ENCODE peak calls at places on chromosome 18, in nine cellular contexts. L is sigmoid colon; A is activated CD8-positive, alpha-beta T cell treated with anti-CD3 and anti-CD28 coated beads for 36 hours; D is MCF 10A; G is Peyer's patch; Q is WTC11; X is A549; U is right atrium auricular region; C is nephron progenitor cell. Z is an unnamed sample.

GRCh38 chr18:66129248-66129647 is 378.4 kb downstream of the CDH7 start:
- DNase-seq in L (no peak), A (no peak), D (no peak), G (no peak), Q (no peak), X (no peak), U (no peak), C (no peak), Z (no peak)

GRCh38 chr18:68448736-68449135 is 266.2 kb downstream of the TMX3 start:
- DNase-seq in L (no peak), A (no peak), D (peak; percentile 39), G (no peak), Q (no peak), X (no peak), U (no peak), C (no peak), Z (no peak)

GRCh38 chr18:24447961-24448360 is 12.5 kb upstream of the HRH4 start:
- DNase-seq in L (no peak), A (no peak), D (no peak), G (no peak), Q (no peak), X (no peak), U (no peak), C (no peak), Z (no peak)

GRCh38 chr18:25351773-25352628 is at the start of gene ZNF521:
- DNase-seq in L (peak; percentile 94), A (peak; percentile 55), D (peak; percentile 42), G (peak; percentile 76), Q (peak; percentile 79), X (peak; percentile 33), U (peak; percentile 91), C (peak; percentile 89), Z (peak; percentile 94)

GRCh38 chr18:13623871-13624270 is 102.5 kb downstream of the FAM210A start:
- DNase-seq in L (no peak), A (no peak), D (no peak), G (no peak), Q (no peak), X (no peak), U (no peak), C (no peak), Z (no peak)

GRCh38 chr18:75273817-75274216 is 63.2 kb downstream of the TSHZ1 start:
- DNase-seq in L (no peak), A (no peak), D (no peak), G (no peak), Q (no peak), X (no peak), U (no peak), C (no peak), Z (no peak)

GRCh38 chr18:62334110-62334509 is 9.0 kb downstream of the TNFRSF11A start:
- DNase-seq in L (no peak), A (no peak), D (peak; percentile 91), G (peak; percentile 75), Q (no peak), X (peak; percentile 41), U (no peak), C (no peak), Z (no peak)

GRCh38 chr18:54630963-54631362 is 39.9 kb downstream of the DYNAP start:
- DNase-seq in L (no peak), A (no peak), D (no peak), G (no peak), Q (no peak), X (no peak), U (no peak), C (no peak), Z (no peak)

GRCh38 chr18:76823574-76823973 is 1.2 kb downstream of the ZNF236 start:
- DNase-seq in L (peak; percentile 65), A (no peak), D (no peak), G (peak; percentile 55), Q (peak; percentile 66), X (peak; percentile 50), U (no peak), C (peak; percentile 56), Z (peak; percentile 84)

GRCh38 chr18:58348947-58349346 is 279.9 kb downstream of the ALPK2 start:
- DNase-seq in L (no peak), A (no peak), D (no peak), G (no peak), Q (no peak), X (no peak), U (no peak), C (no peak), Z (no peak)

GRCh38 chr18:46939337-46939963 is 22.0 kb downstream of the KATNAL2 start:
- DNase-seq in L (no peak), A (no peak), D (peak; percentile 81), G (no peak), Q (no peak), X (peak; percentile 24), U (no peak), C (no peak), Z (no peak)

GRCh38 chr18:48948112-48949050 is 2.4 kb downstream of the SMAD7 start:
- DNase-seq in L (peak; percentile 87), A (peak; percentile 60), D (peak; percentile 55), G (peak; percentile 76), Q (peak; percentile 63), X (no peak), U (no peak), C (peak; percentile 75), Z (no peak)

GRCh38 chr18:34773378-34773777 is 63.3 kb downstream of the DTNA start:
- DNase-seq in L (no peak), A (no peak), D (no peak), G (no peak), Q (no peak), X (no peak), U (no peak), C (no peak), Z (no peak)

GRCh38 chr18:42051411-42051810 is 96.4 kb downstream of the PIK3C3 start:
- DNase-seq in L (no peak), A (no peak), D (no peak), G (no peak), Q (no peak), X (no peak), U (no peak), C (no peak), Z (no peak)

GRCh38 chr18:77101410-77102245 is 31.0 kb downstream of the MBP start:
- DNase-seq in L (peak; percentile 93), A (peak; percentile 78), D (peak; percentile 95), G (no peak), Q (no peak), X (peak; percentile 90), U (peak; percentile 95), C (no peak), Z (no peak)

GRCh38 chr18:56217406-56217805 is 421.0 kb downstream of the TXNL1 start:
- DNase-seq in L (no peak), A (no peak), D (no peak), G (no peak), Q (no peak), X (no peak), U (no peak), C (no peak), Z (no peak)

GRCh38 chr18:79542876-79543750 is 136.5 kb upstream of the CTDP1 start:
- DNase-seq in L (no peak), A (no peak), D (no peak), G (peak; percentile 25), Q (no peak), X (no peak), U (no peak), C (no peak), Z (no peak)

GRCh38 chr18:75491361-75491760 is 63.9 kb upstream of the SMIM21 start:
- DNase-seq in L (no peak), A (no peak), D (no peak), G (no peak), Q (no peak), X (no peak), U (no peak), C (no peak), Z (no peak)

GRCh38 chr18:76956648-76957047 is 134.3 kb downstream of the ZNF236 start:
- DNase-seq in L (no peak), A (no peak), D (no peak), G (no peak), Q (no peak), X (no peak), U (no peak), C (no peak), Z (no peak)

GRCh38 chr18:31685097-31686082 is 1.0 kb upstream of the B4GALT6 start:
- DNase-seq in L (peak; percentile 72), A (peak; percentile 64), D (peak; percentile 75), G (peak; percentile 86), Q (peak; percentile 85), X (peak; percentile 79), U (no peak), C (peak; percentile 86), Z (peak; percentile 88)
- TF ChIP-seq CTCF in L (no peak), A (no peak), D (peak; percentile 30), G (no peak), Q (no peak), X (peak; percentile 58), U (peak; percentile 62), C (peak; percentile 22), Z (peak; percentile 61)

GRCh38 chr18:36714476-36714875 is 114.3 kb downstream of the TPGS2 start:
- DNase-seq in L (no peak), A (no peak), D (no peak), G (no peak), Q (no peak), X (no peak), U (no peak), C (no peak), Z (no peak)
- TF ChIP-seq CTCF in L (no peak), A (no peak), D (no peak), G (no peak), Q (no peak), X (no peak), U (no peak), C (no peak), Z (no peak)

GRCh38 chr18:12283256-12283655 is 24.8 kb upstream of the TUBB6 start:
- DNase-seq in L (no peak), A (no peak), D (peak; percentile 53), G (no peak), Q (peak; percentile 48), X (peak; percentile 27), U (no peak), C (no peak), Z (no peak)
- TF ChIP-seq CTCF in L (no peak), A (no peak), D (no peak), G (no peak), Q (no peak), X (no peak), U (peak; percentile 45), C (no peak), Z (peak; percentile 33)

GRCh38 chr18:10123006-10123950 is 209.5 kb downstream of the VAPA start:
- DNase-seq in L (no peak), A (no peak), D (no peak), G (no peak), Q (no peak), X (no peak), U (no peak), C (no peak), Z (no peak)

GRCh38 chr18:10124557-10124956 is 210.7 kb downstream of the VAPA start:
- DNase-seq in L (no peak), A (no peak), D (no peak), G (no peak), Q (no peak), X (no peak), U (no peak), C (no peak), Z (no peak)

GRCh38 chr18:10121028-10121427 is 207.2 kb downstream of the VAPA start:
- DNase-seq in L (no peak), A (no peak), D (no peak), G (no peak), Q (no peak), X (no peak), U (no peak), C (no peak), Z (no peak)

GRCh38 chr18:10122116-10122515 is 208.3 kb downstream of the VAPA start:
- DNase-seq in L (no peak), A (no peak), D (peak; percentile 53), G (no peak), Q (no peak), X (no peak), U (no peak), C (no peak), Z (no peak)

GRCh38 chr18:10124071-10124470 is 210.3 kb downstream of the VAPA start:
- DNase-seq in L (no peak), A (no peak), D (no peak), G (no peak), Q (no peak), X (no peak), U (no peak), C (no peak), Z (no peak)
- TF ChIP-seq CTCF in L (no peak), A (no peak), D (no peak), G (no peak), Q (no peak), X (no peak), U (no peak), C (no peak), Z (no peak)

Z was measured in osteocyte.